ENCODE peak calls at places on chromosomes 4 and X, in eight cellular contexts. M, H, R, V, S, F, T and Y are unnamed samples.

GRCh38 chr4:170386974-170387373 is 297.2 kb upstream of the AADAT start:
- DNase-seq in M (no peak), H (no peak), R (no peak), V (no peak), S (no peak), F (no peak), T (peak), Y (no peak)

GRCh38 chrX:104310084-104310483 is 55.4 kb upstream of the ESX1 start:
- DNase-seq in M (no peak), H (no peak), R (no peak), V (no peak), S (no peak), F (peak), T (peak), Y (no peak)

GRCh38 chrX:11792461-11793421 is 34.7 kb downstream of the MSL3 start:
- DNase-seq in M (no peak), H (no peak), R (peak), V (no peak), S (peak), F (no peak), T (no peak), Y (no peak)

GRCh38 chrX:18173494-18174180 is 47.0 kb downstream of the BEND2 start:
- DNase-seq in M (peak), H (no peak), R (no peak), V (no peak), S (no peak), F (no peak), T (no peak), Y (no peak)

GRCh38 chr4:74431113-74431826 is 13.7 kb upstream of the AREG start:
- DNase-seq in M (no peak), H (no peak), R (no peak), V (no peak), S (no peak), F (no peak), T (peak), Y (no peak)

GRCh38 chr4:25457053-25457715 is 80.1 kb downstream of the ANAPC4 start:
- DNase-seq in M (no peak), H (no peak), R (no peak), V (no peak), S (no peak), F (no peak), T (peak), Y (no peak)

GRCh38 chr4:18850763-18851331 is 829.3 kb upstream of the LCORL start:
- DNase-seq in M (no peak), H (no peak), R (no peak), V (no peak), S (no peak), F (no peak), T (no peak), Y (no peak)

GRCh38 chr4:22485751-22486150 is 30.1 kb downstream of the ADGRA3 start:
- DNase-seq in M (no peak), H (no peak), R (no peak), V (no peak), S (no peak), F (peak), T (peak), Y (peak)

GRCh38 chr4:10173039-10173753 is 56.6 kb upstream of the WDR1 start:
- DNase-seq in M (no peak), H (no peak), R (no peak), V (no peak), S (no peak), F (no peak), T (peak), Y (no peak)

GRCh38 chr4:107930821-107931774 is at the start of gene CYP2U1:
- DNase-seq in M (peak), H (peak), R (peak), V (peak), S (peak), F (peak), T (peak), Y (peak)

GRCh38 chrX:373641-374471 is 12.9 kb downstream of the PPP2R3B start:
- DNase-seq in M (peak), H (no peak), R (peak), V (no peak), S (no peak), F (no peak), T (peak), Y (no peak)

GRCh38 chrX:130110379-130111219 is at the start of gene ELF4:
- DNase-seq in M (no peak), H (no peak), R (peak), V (no peak), S (no peak), F (peak), T (peak), Y (peak)

GRCh38 chr4:63618883-63619573 is 790.2 kb downstream of the TECRL start:
- DNase-seq in M (no peak), H (no peak), R (no peak), V (no peak), S (no peak), F (peak), T (no peak), Y (no peak)

GRCh38 chr4:125187221-125187620 is 127.5 kb upstream of the FAT4 start:
- DNase-seq in M (no peak), H (no peak), R (no peak), V (no peak), S (no peak), F (no peak), T (peak), Y (no peak)

GRCh38 chrX:10325606-10326005 is 168.8 kb downstream of the CLCN4 start:
- DNase-seq in M (no peak), H (no peak), R (no peak), V (no peak), S (no peak), F (no peak), T (peak), Y (no peak)

GRCh38 chr4:3449574-3450534 is 8.1 kb downstream of the HGFAC start:
- DNase-seq in M (peak), H (no peak), R (no peak), V (no peak), S (no peak), F (no peak), T (no peak), Y (no peak)

GRCh38 chr4:119656986-119657635 is 28.5 kb upstream of the PDE5A start:
- DNase-seq in M (no peak), H (no peak), R (no peak), V (no peak), S (no peak), F (no peak), T (peak), Y (no peak)

GRCh38 chr4:17174751-17175150 is 276.3 kb upstream of the LDB2 start:
- DNase-seq in M (no peak), H (no peak), R (no peak), V (no peak), S (no peak), F (no peak), T (no peak), Y (no peak)

GRCh38 chr4:154399259-154399974 is 92.2 kb downstream of the DCHS2 start:
- DNase-seq in M (no peak), H (no peak), R (no peak), V (no peak), S (no peak), F (peak), T (peak), Y (no peak)

GRCh38 chr4:137967480-137968190 is 274.5 kb downstream of the SLC7A11 start:
- DNase-seq in M (no peak), H (no peak), R (no peak), V (no peak), S (no peak), F (no peak), T (no peak), Y (no peak)

GRCh38 chr4:70240192-70240591 is 2.2 kb upstream of the CSN3 start:
- DNase-seq in M (no peak), H (no peak), R (no peak), V (no peak), S (no peak), F (no peak), T (peak), Y (no peak)

GRCh38 chr4:105058177-105058812 is 88.4 kb upstream of the TET2 start:
- DNase-seq in M (no peak), H (no peak), R (no peak), V (no peak), S (no peak), F (peak), T (peak), Y (no peak)

GRCh38 chr4:172656055-172656454 is 512.6 kb upstream of the GALNT7 start:
- DNase-seq in M (no peak), H (no peak), R (no peak), V (no peak), S (no peak), F (no peak), T (no peak), Y (no peak)

GRCh38 chrX:40729923-40730584 is 5.3 kb downstream of the MED14 start:
- DNase-seq in M (no peak), H (no peak), R (no peak), V (no peak), S (no peak), F (no peak), T (no peak), Y (no peak)

GRCh38 chrX:70402721-70403120 is 20.4 kb upstream of the GDPD2 start:
- DNase-seq in M (no peak), H (no peak), R (no peak), V (no peak), S (no peak), F (no peak), T (no peak), Y (no peak)